ENCODE peak calls at places on chromosomes 3 and 15, in four cellular contexts. G is HCT116, O is GM12878, B is fibroblast of lung. K is an unnamed sample.

GRCh38 chr3:53420831-53421230 is 73.5 kb upstream of the DCP1A start:
- DNase-seq in O (no peak), G (no peak), B (no peak), K (no peak)

GRCh38 chr3:106065831-106066230 is 197.0 kb upstream of the CBLB start:
- DNase-seq in B (no peak), O (no peak), G (no peak), K (no peak)

GRCh38 chr15:84804005-84804803 is 13.0 kb upstream of the ALPK3 start:
- DNase-seq in G (no peak), B (no peak), O (no peak), K (no peak)

GRCh38 chr3:70308760-70309159 is 3.7 kb downstream of the MDFIC2 start:
- DNase-seq in B (peak), O (no peak), G (no peak), K (no peak)

GRCh38 chr15:50940506-50940905 is 32.0 kb downstream of the AP4E1 start:
- DNase-seq in B (peak), G (no peak), O (no peak), K (no peak)

GRCh38 chr15:37792351-37792750 is 142.1 kb upstream of the TMCO5A start:
- DNase-seq in O (no peak), G (no peak), B (no peak), K (no peak)

GRCh38 chr15:94126999-94127398 is 104.4 kb upstream of the MCTP2 start:
- DNase-seq in G (no peak), O (no peak), B (no peak), K (no peak)

GRCh38 chr3:5058463-5058862 is 63.6 kb upstream of the ARL8B start:
- DNase-seq in G (no peak), B (peak), O (no peak), K (peak)

GRCh38 chr3:4850211-4850927 is 128.9 kb upstream of the BHLHE40 start:
- DNase-seq in G (no peak), O (peak), B (no peak), K (no peak)

GRCh38 chr3:116348216-116348615 is 97.1 kb downstream of the LSAMP start:
- DNase-seq in O (no peak), G (no peak), B (no peak), K (no peak)

GRCh38 chr3:39718674-39719595 is 90.5 kb upstream of the MYRIP start:
- DNase-seq in O (no peak), B (no peak), G (no peak), K (no peak)

GRCh38 chr15:65918357-65918920 is 49.1 kb downstream of the RAB11A start:
- DNase-seq in G (no peak), O (peak), B (no peak), K (no peak)

GRCh38 chr3:48561045-48561736 is 2.4 kb downstream of the UCN2 start:
- DNase-seq in B (peak), O (no peak), G (no peak), K (no peak)

GRCh38 chr3:24472358-24472757 is 22.3 kb downstream of the THRB start:
- DNase-seq in O (no peak), B (no peak), G (peak), K (no peak)

GRCh38 chr3:196969001-196969659 is 497 bp upstream of the PIGZ start:
- DNase-seq in O (no peak), B (no peak), G (no peak), K (no peak)

GRCh38 chr3:27360113-27361078 is 8.8 kb downstream of the NEK10 start:
- DNase-seq in B (peak), G (no peak), O (no peak), K (no peak)

GRCh38 chr15:52391074-52391473 is 95.5 kb upstream of the MYO5C start:
- DNase-seq in O (no peak), G (no peak), B (no peak), K (no peak)

GRCh38 chr15:25693321-25694237 is 169.5 kb downstream of the ATP10A start:
- DNase-seq in G (no peak), O (no peak), B (peak), K (no peak)

GRCh38 chr3:66860771-66861170 is 137.3 kb upstream of the KBTBD8 start:
- DNase-seq in O (no peak), G (no peak), B (no peak), K (no peak)

GRCh38 chr3:100045696-100046095 is 68.6 kb downstream of the FILIP1L start:
- DNase-seq in O (no peak), G (no peak), B (peak), K (no peak)

GRCh38 chr3:52181543-52181942 is 16.4 kb upstream of the ALAS1 start:
- DNase-seq in O (no peak), B (peak), G (no peak), K (no peak)

GRCh38 chr3:3170998-3171397 is 8.5 kb downstream of the CRBN start:
- DNase-seq in O (no peak), B (peak), G (peak), K (peak)

GRCh38 chr15:69612112-69612511 is 159.5 kb downstream of the RPLP1 start:
- DNase-seq in O (no peak), G (no peak), B (no peak), K (no peak)

GRCh38 chr3:168996622-168997021 is 666.9 kb downstream of the MECOM start:
- DNase-seq in B (peak), O (no peak), G (no peak), K (no peak)

GRCh38 chr3:195401959-195402358 is 40.9 kb downstream of the ACAP2 start:
- DNase-seq in O (no peak), B (no peak), G (no peak), K (no peak)

GRCh38 chr3:193955719-193956118 is 180.2 kb upstream of the HES1 start:
- DNase-seq in B (no peak), G (no peak), O (no peak), K (no peak)

GRCh38 chr3:193954752-193955151 is 181.2 kb upstream of the HES1 start:
- DNase-seq in G (no peak), O (no peak), B (no peak), K (no peak)

GRCh38 chr3:193947636-193948035 is 188.3 kb upstream of the HES1 start:
- DNase-seq in O (no peak), G (no peak), B (no peak), K (no peak)

GRCh38 chr3:193948459-193948858 is 187.5 kb upstream of the HES1 start:
- DNase-seq in O (no peak), B (no peak), G (no peak), K (no peak)

GRCh38 chr3:193951859-193952258 is 184.1 kb upstream of the HES1 start:
- DNase-seq in G (no peak), O (no peak), B (no peak), K (no peak)
- H3K27ac ChIP-seq in G (no peak), O (no peak), B (no peak), K (no peak)

GRCh38 chr3:46812237-46812791 is 50.9 kb downstream of the MYL3 start:
- DNase-seq in B (peak), G (no peak), O (no peak), K (no peak)

DNA sequence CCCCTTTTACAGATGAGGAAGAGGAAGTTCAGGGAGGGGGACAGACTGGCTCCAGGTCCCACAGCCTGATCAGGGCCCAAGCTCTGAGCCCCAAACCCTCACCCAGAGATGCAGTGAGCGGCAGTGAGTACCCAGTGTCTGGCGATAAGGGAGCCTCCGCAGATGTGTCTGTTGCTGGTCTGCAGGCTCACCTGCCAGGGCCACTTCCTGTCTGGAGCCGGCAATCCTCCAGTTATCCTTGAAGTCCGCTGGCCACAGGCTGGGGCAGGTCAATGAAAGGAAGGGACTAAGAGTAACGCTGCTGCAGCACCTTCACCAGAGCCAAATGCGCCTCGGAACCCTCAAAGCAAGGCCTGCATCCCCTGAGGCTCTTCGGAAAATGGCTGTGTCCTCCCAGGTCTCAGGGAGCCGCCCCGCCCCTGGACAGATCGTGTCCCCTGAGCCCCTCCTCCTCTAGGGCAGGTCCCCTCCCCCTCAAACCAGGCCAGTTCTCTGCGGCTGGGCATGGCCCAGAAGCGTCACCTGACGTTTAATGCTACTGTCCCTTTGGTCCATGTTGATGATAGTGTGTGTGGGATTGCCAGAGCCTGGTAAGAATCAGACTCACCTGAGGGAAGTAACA is 51.5 kb downstream of the MYL3 start:
- DNase-seq in B (no peak), G (no peak), O (no peak), K (no peak)
- TF ChIP-seq EZH2 in B (no peak), G (no peak), O (no peak), K (no peak)

GRCh38 chr3:13419356-13420050 is 619 bp downstream of the NUP210 start:
- DNase-seq in O (no peak), B (no peak), G (no peak), K (no peak)

GRCh38 chr3:13416002-13416793 is 3.9 kb downstream of the NUP210 start:
- DNase-seq in G (no peak), O (no peak), B (no peak), K (no peak)

GRCh38 chr3:13424111-13424844 is 4.2 kb upstream of the NUP210 start:
- DNase-seq in G (no peak), O (no peak), B (no peak), K (no peak)

GRCh38 chr3:13420817-13421755 is 964 bp upstream of the NUP210 start:
- DNase-seq in O (peak), G (no peak), B (no peak), K (no peak)

DNA sequence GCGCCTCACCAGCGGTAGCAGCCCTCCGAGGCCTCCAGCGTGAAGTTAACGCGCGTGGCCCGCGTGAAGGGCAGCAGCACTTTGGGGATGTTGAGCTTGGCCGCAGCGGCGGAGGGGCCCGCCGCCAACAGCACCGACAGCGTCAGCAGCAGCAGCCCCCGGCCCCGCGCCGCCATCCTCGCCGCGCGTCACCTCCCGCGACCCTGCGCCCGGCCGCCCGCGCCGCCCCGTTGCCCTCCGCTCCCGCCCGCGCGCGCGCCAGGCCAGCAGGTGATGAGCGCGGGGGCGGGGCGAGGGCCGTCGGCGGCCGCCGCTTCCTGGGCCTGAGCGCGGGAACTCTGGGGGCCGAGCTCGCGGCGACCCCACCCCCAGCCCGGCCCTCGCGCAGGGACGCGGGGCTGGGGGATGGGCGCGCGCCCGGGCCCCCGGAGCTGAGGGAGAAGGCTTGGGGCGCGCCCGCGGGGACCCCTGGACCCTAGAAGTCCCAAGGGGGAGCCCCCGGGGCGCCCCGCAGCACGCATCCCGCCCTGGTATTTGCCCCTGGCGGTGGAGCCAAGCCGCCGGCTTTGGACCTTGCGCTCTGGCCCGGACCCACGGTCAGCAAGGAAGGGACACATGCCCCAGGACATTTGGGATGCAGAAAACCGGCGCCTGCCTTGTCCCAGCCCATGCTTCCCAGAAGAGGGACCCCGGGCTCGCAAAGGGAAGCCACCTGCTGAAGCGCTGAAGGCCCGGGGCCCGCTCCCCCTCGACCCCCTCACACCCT is at the start of gene NUP210:
- DNase-seq in G (no peak), O (no peak), B (no peak), K (no peak)
- H3K27ac ChIP-seq in G (peak), O (peak), B (no peak), K (no peak)

DNA sequence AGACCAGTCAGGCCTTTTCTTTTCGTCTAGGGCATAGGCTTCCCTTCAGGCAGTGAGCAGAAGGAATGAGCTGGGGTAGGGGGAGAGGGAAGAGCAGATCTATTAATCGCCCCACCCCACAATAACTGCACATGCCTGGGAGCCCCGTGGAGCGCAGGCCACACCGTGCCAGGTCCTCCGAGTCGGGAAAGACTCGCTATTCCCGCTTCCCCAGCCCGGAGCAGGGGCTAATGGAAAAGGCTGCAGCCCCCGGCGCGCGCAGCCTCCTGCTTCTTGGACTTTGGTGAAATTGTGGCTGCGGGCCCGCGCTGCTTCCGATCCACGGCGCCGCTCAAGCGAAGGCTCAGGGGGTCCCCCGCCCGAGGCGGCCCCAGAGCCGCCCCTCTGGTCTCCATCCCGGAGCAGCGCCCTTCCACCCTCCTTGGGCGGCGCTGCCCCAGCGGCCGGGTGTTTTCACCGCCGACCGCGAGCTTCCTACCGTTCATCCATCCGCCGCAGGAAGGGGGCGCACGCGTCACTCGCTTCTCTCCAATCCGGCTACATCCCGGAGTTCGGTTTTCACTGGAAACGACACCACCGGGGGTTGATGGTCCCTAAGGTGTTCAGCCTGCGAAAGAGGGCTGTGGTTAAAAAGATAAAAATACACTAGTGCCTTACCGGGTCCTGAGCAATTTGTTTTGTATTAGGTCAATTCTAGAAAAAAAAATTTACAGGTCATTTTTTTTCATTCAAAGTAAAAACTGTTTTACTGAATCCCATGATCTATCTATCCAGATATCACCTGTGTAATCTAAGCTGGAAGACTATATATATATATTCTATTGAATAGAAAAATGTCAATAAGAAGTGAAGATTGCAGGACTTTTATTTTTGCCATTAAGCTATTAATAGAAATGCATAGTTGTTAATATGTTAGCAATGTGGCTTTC is 4.4 kb upstream of the SYNM start:
- DNase-seq in B (peak), O (no peak), G (peak), K (no peak)
- TF ChIP-seq EZH2 in B (no peak), O (no peak), G (no peak), K (no peak)

GRCh38 chr3:13266651-13267347 is 153.3 kb downstream of the NUP210 start:
- DNase-seq in B (no peak), G (no peak), O (no peak), K (no peak)
- H3K27ac ChIP-seq in B (no peak), G (no peak), O (no peak), K (no peak)

DNA sequence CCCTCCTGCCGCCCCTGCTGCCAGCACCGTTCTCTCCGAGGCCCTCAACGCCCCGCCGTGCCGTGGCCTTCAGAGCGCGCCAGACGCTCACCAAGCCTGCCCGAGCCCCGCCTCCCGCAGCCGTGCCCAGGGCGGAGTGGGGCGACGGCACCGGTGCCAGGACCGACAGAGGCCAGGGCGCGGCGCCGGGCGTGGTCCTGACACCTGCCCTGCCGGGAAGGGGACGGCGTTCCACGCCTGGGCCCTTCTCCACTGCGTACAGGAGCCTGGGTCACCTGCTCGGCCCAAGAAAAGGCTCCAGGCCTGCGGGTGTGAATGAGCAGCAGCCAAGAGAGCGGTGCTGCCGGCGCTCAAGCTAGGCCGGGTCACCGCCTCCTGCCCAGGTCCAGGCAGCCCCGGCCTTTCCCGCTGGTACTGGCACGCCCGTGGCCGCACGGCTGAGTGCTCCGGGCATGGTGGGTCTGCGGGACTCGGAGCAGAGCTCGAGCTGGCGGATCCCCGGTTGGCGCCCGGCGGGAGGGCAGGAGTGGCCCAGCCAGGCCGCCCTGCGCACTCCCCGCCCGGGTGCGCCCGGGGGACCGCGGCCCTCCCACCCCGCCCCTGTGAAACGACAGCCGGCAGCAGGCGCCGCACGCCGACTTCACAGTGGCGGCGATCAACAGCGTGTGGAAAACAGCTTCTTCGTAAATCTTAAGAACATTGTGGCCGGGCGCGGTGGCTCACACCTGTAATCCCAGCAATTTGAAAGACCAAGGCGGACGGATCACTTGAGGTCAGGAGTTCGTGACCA is 4.2 kb downstream of the OCA2 start:
- DNase-seq in G (no peak), B (no peak), O (no peak), K (no peak)
- TF ChIP-seq EZH2 in G (no peak), B (no peak), O (no peak), K (no peak)

DNA sequence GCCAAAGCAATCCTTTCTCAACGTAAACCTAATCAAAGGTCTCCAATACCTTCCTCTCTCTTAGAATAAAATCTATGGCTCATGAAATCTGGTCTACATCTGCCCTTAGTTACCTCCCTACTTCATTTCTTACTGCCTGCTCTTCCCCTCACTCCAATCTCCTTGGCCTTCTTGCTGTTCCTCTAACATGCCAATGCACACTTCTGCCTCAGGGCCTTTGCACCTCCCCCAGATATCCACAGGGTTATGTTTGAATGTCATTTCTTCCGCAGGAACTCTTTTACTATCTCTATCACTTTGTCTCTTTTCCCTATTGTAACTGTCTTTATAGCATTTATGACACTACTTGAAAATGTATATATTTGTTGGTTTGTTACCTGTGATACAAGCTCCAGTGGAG is 44.3 kb upstream of the PYGO1 start:
- DNase-seq in G (no peak), O (no peak), B (no peak), K (no peak)
- H3K27ac ChIP-seq in G (no peak), O (no peak), B (no peak), K (no peak)

GRCh38 chr3:181712190-181712504 is 422 bp downstream of the SOX2 start:
- DNase-seq in G (no peak), B (no peak), O (no peak), K (no peak)
- TF ChIP-seq EZH2 in G (no peak), B (no peak), O (no peak), K (no peak)

K was measured in SK-N-MC.